ENCODE peak calls at places on chromosome 6, in nine cellular contexts. One of them, this sample, is unnamed.
A peak's percentile ranks its signal among the peaks of the same experiment; 100 is the strongest.

GRCh38 chr6:45595010-45595851 is 217.5 kb upstream of the SUPT3H start:
- DNase-seq in left colon: no peak
- DNase-seq in immature natural killer cell: no peak
- DNase-seq in stimulated activated naive CD8-positive, alpha-beta T cell treated with anti-CD3 and anti-CD28 coated beads, Interleukin-15, amount 100 ng/mL, for 72 hours: no peak
- DNase-seq in COLO829: no peak
- DNase-seq in NCI-H1092 treated with DMSO at 0.1 percent for 48 hours: no peak
- DNase-seq in T-cell: no peak
- DNase-seq in EH: peak; percentile 24
- DNase-seq in posterior cingulate gyrus: no peak
- DNase-seq in this sample: no peak

GRCh38 chr6:71197770-71198169 is 90.8 kb upstream of the OGFRL1 start:
- DNase-seq in left colon: no peak
- DNase-seq in immature natural killer cell: no peak
- DNase-seq in stimulated activated naive CD8-positive, alpha-beta T cell treated with anti-CD3 and anti-CD28 coated beads, Interleukin-15, amount 100 ng/mL, for 72 hours: no peak
- DNase-seq in COLO829: no peak
- DNase-seq in NCI-H1092 treated with DMSO at 0.1 percent for 48 hours: no peak
- DNase-seq in T-cell: no peak
- DNase-seq in EH: peak; percentile 61
- DNase-seq in posterior cingulate gyrus: no peak
- DNase-seq in this sample: no peak

GRCh38 chr6:130622142-130622541 is 205.1 kb upstream of the SMLR1 start:
- DNase-seq in left colon: no peak
- DNase-seq in immature natural killer cell: no peak
- DNase-seq in stimulated activated naive CD8-positive, alpha-beta T cell treated with anti-CD3 and anti-CD28 coated beads, Interleukin-15, amount 100 ng/mL, for 72 hours: no peak
- DNase-seq in COLO829: no peak
- DNase-seq in NCI-H1092 treated with DMSO at 0.1 percent for 48 hours: no peak
- DNase-seq in T-cell: no peak
- DNase-seq in EH: peak; percentile 52
- DNase-seq in posterior cingulate gyrus: no peak
- DNase-seq in this sample: no peak

GRCh38 chr6:6747371-6747770 is 158.9 kb downstream of the LY86 start:
- DNase-seq in left colon: no peak
- DNase-seq in immature natural killer cell: no peak
- DNase-seq in stimulated activated naive CD8-positive, alpha-beta T cell treated with anti-CD3 and anti-CD28 coated beads, Interleukin-15, amount 100 ng/mL, for 72 hours: no peak
- DNase-seq in COLO829: no peak
- DNase-seq in NCI-H1092 treated with DMSO at 0.1 percent for 48 hours: no peak
- DNase-seq in T-cell: no peak
- DNase-seq in EH: no peak
- DNase-seq in posterior cingulate gyrus: no peak
- DNase-seq in this sample: no peak

GRCh38 chr6:161011509-161012480 is 20.2 kb downstream of the MAP3K4 start:
- DNase-seq in left colon: no peak
- DNase-seq in immature natural killer cell: no peak
- DNase-seq in stimulated activated naive CD8-positive, alpha-beta T cell treated with anti-CD3 and anti-CD28 coated beads, Interleukin-15, amount 100 ng/mL, for 72 hours: no peak
- DNase-seq in COLO829: no peak
- DNase-seq in NCI-H1092 treated with DMSO at 0.1 percent for 48 hours: no peak
- DNase-seq in T-cell: no peak
- DNase-seq in EH: no peak
- DNase-seq in posterior cingulate gyrus: no peak
- DNase-seq in this sample: no peak

GRCh38 chr6:145887969-145888368 is 73.4 kb upstream of the FBXO30 start:
- DNase-seq in left colon: peak; percentile 19
- DNase-seq in immature natural killer cell: no peak
- DNase-seq in stimulated activated naive CD8-positive, alpha-beta T cell treated with anti-CD3 and anti-CD28 coated beads, Interleukin-15, amount 100 ng/mL, for 72 hours: no peak
- DNase-seq in COLO829: no peak
- DNase-seq in NCI-H1092 treated with DMSO at 0.1 percent for 48 hours: no peak
- DNase-seq in T-cell: no peak
- DNase-seq in EH: peak; percentile 47
- DNase-seq in posterior cingulate gyrus: no peak
- DNase-seq in this sample: no peak

GRCh38 chr6:11055127-11055627 is 11.1 kb upstream of the ELOVL2 start:
- DNase-seq in left colon: no peak
- DNase-seq in immature natural killer cell: no peak
- DNase-seq in stimulated activated naive CD8-positive, alpha-beta T cell treated with anti-CD3 and anti-CD28 coated beads, Interleukin-15, amount 100 ng/mL, for 72 hours: no peak
- DNase-seq in COLO829: no peak
- DNase-seq in NCI-H1092 treated with DMSO at 0.1 percent for 48 hours: no peak
- DNase-seq in T-cell: no peak
- DNase-seq in EH: peak; percentile 26
- DNase-seq in posterior cingulate gyrus: no peak
- DNase-seq in this sample: no peak

GRCh38 chr6:56814802-56815201 is 140.1 kb upstream of the BEND6 start:
- DNase-seq in left colon: no peak
- DNase-seq in immature natural killer cell: no peak
- DNase-seq in stimulated activated naive CD8-positive, alpha-beta T cell treated with anti-CD3 and anti-CD28 coated beads, Interleukin-15, amount 100 ng/mL, for 72 hours: no peak
- DNase-seq in COLO829: no peak
- DNase-seq in NCI-H1092 treated with DMSO at 0.1 percent for 48 hours: no peak
- DNase-seq in T-cell: no peak
- DNase-seq in EH: no peak
- DNase-seq in posterior cingulate gyrus: no peak
- DNase-seq in this sample: no peak

GRCh38 chr6:151639750-151640149 is 145.9 kb downstream of the CCDC170 start:
- DNase-seq in left colon: no peak
- DNase-seq in immature natural killer cell: no peak
- DNase-seq in stimulated activated naive CD8-positive, alpha-beta T cell treated with anti-CD3 and anti-CD28 coated beads, Interleukin-15, amount 100 ng/mL, for 72 hours: no peak
- DNase-seq in COLO829: no peak
- DNase-seq in NCI-H1092 treated with DMSO at 0.1 percent for 48 hours: no peak
- DNase-seq in T-cell: no peak
- DNase-seq in EH: no peak
- DNase-seq in posterior cingulate gyrus: no peak
- DNase-seq in this sample: no peak

GRCh38 chr6:139112146-139112545 is 22.7 kb upstream of the HECA start:
- DNase-seq in left colon: no peak
- DNase-seq in immature natural killer cell: no peak
- DNase-seq in stimulated activated naive CD8-positive, alpha-beta T cell treated with anti-CD3 and anti-CD28 coated beads, Interleukin-15, amount 100 ng/mL, for 72 hours: no peak
- DNase-seq in COLO829: no peak
- DNase-seq in NCI-H1092 treated with DMSO at 0.1 percent for 48 hours: no peak
- DNase-seq in T-cell: no peak
- DNase-seq in EH: peak; percentile 57
- DNase-seq in posterior cingulate gyrus: no peak
- DNase-seq in this sample: no peak

GRCh38 chr6:11459002-11459658 is 78.4 kb upstream of the TMEM170B start:
- DNase-seq in left colon: no peak
- DNase-seq in immature natural killer cell: no peak
- DNase-seq in stimulated activated naive CD8-positive, alpha-beta T cell treated with anti-CD3 and anti-CD28 coated beads, Interleukin-15, amount 100 ng/mL, for 72 hours: peak; percentile 28
- DNase-seq in COLO829: no peak
- DNase-seq in NCI-H1092 treated with DMSO at 0.1 percent for 48 hours: no peak
- DNase-seq in T-cell: no peak
- DNase-seq in EH: no peak
- DNase-seq in posterior cingulate gyrus: no peak
- DNase-seq in this sample: no peak

GRCh38 chr6:110491644-110492317 is 15.4 kb upstream of the SLC22A16 start:
- DNase-seq in left colon: no peak
- DNase-seq in immature natural killer cell: no peak
- DNase-seq in stimulated activated naive CD8-positive, alpha-beta T cell treated with anti-CD3 and anti-CD28 coated beads, Interleukin-15, amount 100 ng/mL, for 72 hours: no peak
- DNase-seq in COLO829: peak; percentile 22
- DNase-seq in NCI-H1092 treated with DMSO at 0.1 percent for 48 hours: no peak
- DNase-seq in T-cell: no peak
- DNase-seq in EH: no peak
- DNase-seq in posterior cingulate gyrus: no peak
- DNase-seq in this sample: no peak

GRCh38 chr6:131755597-131755996 is 44.8 kb upstream of the CTAGE9 start:
- DNase-seq in left colon: no peak
- DNase-seq in immature natural killer cell: no peak
- DNase-seq in stimulated activated naive CD8-positive, alpha-beta T cell treated with anti-CD3 and anti-CD28 coated beads, Interleukin-15, amount 100 ng/mL, for 72 hours: no peak
- DNase-seq in COLO829: no peak
- DNase-seq in NCI-H1092 treated with DMSO at 0.1 percent for 48 hours: no peak
- DNase-seq in T-cell: no peak
- DNase-seq in EH: peak; percentile 98
- DNase-seq in posterior cingulate gyrus: no peak
- DNase-seq in this sample: no peak

GRCh38 chr6:31588871-31589650 is 3.0 kb downstream of the LST1 start:
- DNase-seq in left colon: no peak
- DNase-seq in immature natural killer cell: no peak
- DNase-seq in stimulated activated naive CD8-positive, alpha-beta T cell treated with anti-CD3 and anti-CD28 coated beads, Interleukin-15, amount 100 ng/mL, for 72 hours: no peak
- DNase-seq in COLO829: no peak
- DNase-seq in NCI-H1092 treated with DMSO at 0.1 percent for 48 hours: no peak
- DNase-seq in T-cell: no peak
- DNase-seq in EH: peak; percentile 37
- DNase-seq in posterior cingulate gyrus: no peak
- DNase-seq in this sample: no peak

GRCh38 chr6:158131926-158132325 is 36.1 kb downstream of the SERAC1 start:
- DNase-seq in left colon: no peak
- DNase-seq in immature natural killer cell: peak; percentile 2
- DNase-seq in stimulated activated naive CD8-positive, alpha-beta T cell treated with anti-CD3 and anti-CD28 coated beads, Interleukin-15, amount 100 ng/mL, for 72 hours: no peak
- DNase-seq in COLO829: peak; percentile 13
- DNase-seq in NCI-H1092 treated with DMSO at 0.1 percent for 48 hours: peak; percentile 1
- DNase-seq in T-cell: no peak
- DNase-seq in EH: peak; percentile 31
- DNase-seq in posterior cingulate gyrus: no peak
- DNase-seq in this sample: no peak

GRCh38 chr6:169967687-169968086 is 216.3 kb downstream of the ERMARD start:
- DNase-seq in left colon: no peak
- DNase-seq in immature natural killer cell: no peak
- DNase-seq in stimulated activated naive CD8-positive, alpha-beta T cell treated with anti-CD3 and anti-CD28 coated beads, Interleukin-15, amount 100 ng/mL, for 72 hours: no peak
- DNase-seq in COLO829: no peak
- DNase-seq in NCI-H1092 treated with DMSO at 0.1 percent for 48 hours: no peak
- DNase-seq in T-cell: no peak
- DNase-seq in EH: no peak
- DNase-seq in posterior cingulate gyrus: no peak
- DNase-seq in this sample: no peak

GRCh38 chr6:151729829-151730495 is 77.5 kb upstream of the ESR1 start:
- DNase-seq in left colon: no peak
- DNase-seq in immature natural killer cell: no peak
- DNase-seq in stimulated activated naive CD8-positive, alpha-beta T cell treated with anti-CD3 and anti-CD28 coated beads, Interleukin-15, amount 100 ng/mL, for 72 hours: no peak
- DNase-seq in COLO829: no peak
- DNase-seq in NCI-H1092 treated with DMSO at 0.1 percent for 48 hours: no peak
- DNase-seq in T-cell: no peak
- DNase-seq in EH: no peak
- DNase-seq in posterior cingulate gyrus: no peak
- DNase-seq in this sample: no peak

This sample was measured in transverse colon.